ENCODE peak calls at places on chromosomes 5 and 9, in ten cellular contexts. I is upper lobe of right lung; D is Panc1; E is progenitor cell of endocrine pancreas; O is epithelial cell of esophagus; L is GM06990; T is OCI-LY7; X is GM12865; G is CD4-positive, alpha-beta T cell; K is body of pancreas. H is an unnamed sample.

GRCh38 chr5:75091597-75091996 is 39.2 kb upstream of the GCNT4 start:
- DNase-seq in I (no peak), D (no peak), E (no peak), O (peak), L (no peak), T (no peak), X (no peak), G (no peak), K (no peak), H (no peak)

GRCh38 chr5:153999995-154000394 is 38.7 kb downstream of the FAM114A2 start:
- DNase-seq in I (no peak), D (no peak), E (no peak), O (no peak), L (no peak), T (no peak), X (no peak), G (no peak), K (no peak), H (no peak)

GRCh38 chr5:181243020-181243520 is 636 bp downstream of the RACK1 start:
- DNase-seq in I (no peak), D (no peak), E (no peak), O (no peak), L (no peak), T (peak), X (no peak), G (no peak), K (no peak), H (no peak)

GRCh38 chr9:136588663-136589464 is 43.0 kb upstream of the NOTCH1 start:
- DNase-seq in I (no peak), D (no peak), E (no peak), O (no peak), L (no peak), T (no peak), X (no peak), G (no peak), K (no peak), H (no peak)

GRCh38 chr9:18905033-18905882 is 127.8 kb downstream of the SAXO1 start:
- DNase-seq in I (no peak), D (no peak), E (no peak), O (no peak), L (no peak), T (no peak), X (no peak), G (no peak), K (no peak), H (no peak)

GRCh38 chr9:85514256-85514655 is 227.5 kb downstream of the AGTPBP1 start:
- DNase-seq in I (no peak), D (no peak), E (no peak), O (peak), L (no peak), T (no peak), X (no peak), G (no peak), K (no peak), H (no peak)

GRCh38 chr5:2921651-2922050 is 170.2 kb upstream of the IRX2 start:
- DNase-seq in I (no peak), D (no peak), E (no peak), O (no peak), L (no peak), T (no peak), X (no peak), G (no peak), K (no peak), H (no peak)

GRCh38 chr5:116084231-116084630 is 594 bp upstream of the COMMD10 start:
- DNase-seq in I (no peak), D (no peak), E (no peak), O (peak), L (peak), T (peak), X (peak), G (peak), K (peak), H (peak)

GRCh38 chr5:134540747-134541733 is 15.6 kb downstream of the JADE2 start:
- DNase-seq in I (no peak), D (no peak), E (no peak), O (no peak), L (peak), T (no peak), X (peak), G (no peak), K (no peak), H (no peak)

GRCh38 chr5:136295914-136296313 is 69.4 kb downstream of the TRPC7 start:
- DNase-seq in I (no peak), D (no peak), E (no peak), O (no peak), L (no peak), T (no peak), X (no peak), G (no peak), K (no peak), H (no peak)

GRCh38 chr5:178293815-178294214 is 61.2 kb upstream of the PHYKPL start:
- DNase-seq in I (no peak), D (no peak), E (no peak), O (no peak), L (no peak), T (no peak), X (no peak), G (no peak), K (no peak), H (no peak)

GRCh38 chr5:30932611-30933010 is 260.9 kb upstream of the CDH6 start:
- DNase-seq in I (no peak), D (no peak), E (no peak), O (no peak), L (no peak), T (no peak), X (no peak), G (no peak), K (no peak), H (no peak)

GRCh38 chr5:136079195-136079985 is 50.6 kb downstream of the TGFBI start:
- DNase-seq in I (no peak), D (no peak), E (no peak), O (no peak), L (no peak), T (no peak), X (peak), G (no peak), K (no peak), H (no peak)

GRCh38 chr5:39801306-39801705 is 376.5 kb upstream of the DAB2 start:
- DNase-seq in I (no peak), D (no peak), E (no peak), O (peak), L (no peak), T (no peak), X (no peak), G (no peak), K (no peak), H (no peak)

GRCh38 chr9:126160067-126160853 is 166.4 kb upstream of the MVB12B start:
- DNase-seq in I (peak), D (no peak), E (no peak), O (no peak), L (no peak), T (no peak), X (no peak), G (no peak), K (no peak), H (no peak)

GRCh38 chr5:149409268-149409948 is 30.3 kb upstream of the IL17B start:
- DNase-seq in I (peak), D (no peak), E (no peak), O (no peak), L (no peak), T (no peak), X (no peak), G (no peak), K (no peak), H (no peak)

GRCh38 chr5:92627186-92627585 is 953.8 kb downstream of the NR2F1-AS1 start:
- DNase-seq in I (no peak), D (no peak), E (no peak), O (peak), L (no peak), T (no peak), X (no peak), G (no peak), K (no peak), H (no peak)

GRCh38 chr5:109485030-109485429 is 75.3 kb upstream of the PJA2 start:
- DNase-seq in I (peak), D (no peak), E (no peak), O (peak), L (no peak), T (no peak), X (no peak), G (no peak), K (peak), H (no peak)

GRCh38 chr9:94770344-94770743 is 43.8 kb downstream of the AOPEP start:
- DNase-seq in I (no peak), D (no peak), E (no peak), O (no peak), L (no peak), T (no peak), X (no peak), G (no peak), K (peak), H (no peak)

GRCh38 chr9:7320139-7320538 is 479.4 kb downstream of the DMAC1 start:
- DNase-seq in I (no peak), D (peak), E (no peak), O (peak), L (no peak), T (no peak), X (no peak), G (no peak), K (no peak), H (no peak)

GRCh38 chr9:129311638-129312037 is 133.6 kb upstream of the IER5L start:
- DNase-seq in I (peak), D (no peak), E (no peak), O (peak), L (no peak), T (no peak), X (no peak), G (no peak), K (no peak), H (no peak)

GRCh38 chr9:32671333-32671732 is 35.9 kb upstream of the TAF1L start:
- DNase-seq in I (no peak), D (no peak), E (no peak), O (no peak), L (no peak), T (no peak), X (no peak), G (no peak), K (no peak), H (no peak)

GRCh38 chr9:22469928-22470544 is 23.4 kb downstream of the DMRTA1 start:
- DNase-seq in I (no peak), D (no peak), E (peak), O (peak), L (no peak), T (peak), X (peak), G (no peak), K (peak), H (peak)

GRCh38 chr5:179438041-179438441 is 92.8 kb upstream of the ADAMTS2 start:
- DNase-seq in I (peak), D (no peak), E (no peak), O (no peak), L (no peak), T (no peak), X (no peak), G (no peak), K (no peak), H (no peak)

GRCh38 chr5:148949871-148950863 is 112.7 kb downstream of the SH3TC2 start:
- DNase-seq in I (peak), D (no peak), E (no peak), O (peak), L (no peak), T (no peak), X (no peak), G (no peak), K (no peak), H (no peak)

GRCh38 chr5:154482528-154483449 is 4.8 kb upstream of the HAND1 start:
- DNase-seq in I (no peak), D (no peak), E (no peak), O (no peak), L (no peak), T (no peak), X (no peak), G (no peak), K (peak), H (peak)

GRCh38 chr9:133825555-133826198 is 87.5 kb upstream of the SARDH start:
- DNase-seq in I (no peak), D (no peak), E (no peak), O (peak), L (no peak), T (no peak), X (no peak), G (no peak), K (no peak), H (no peak)

GRCh38 chr5:110768138-110768845 is 29.5 kb downstream of the SLC25A46 start:
- DNase-seq in I (no peak), D (no peak), E (no peak), O (peak), L (no peak), T (no peak), X (no peak), G (no peak), K (no peak), H (no peak)

GRCh38 chr9:78029601-78030552 is 1.7 kb downstream of the GNAQ start:
- DNase-seq in I (no peak), D (no peak), E (no peak), O (peak), L (no peak), T (no peak), X (no peak), G (no peak), K (peak), H (no peak)

GRCh38 chr5:138953370-138954256 is 78.5 kb upstream of the LRRTM2 start:
- DNase-seq in I (peak), D (no peak), E (no peak), O (peak), L (no peak), T (no peak), X (no peak), G (no peak), K (peak), H (no peak)

GRCh38 chr9:132857601-132858342 is 20.3 kb downstream of the AK8 start:
- DNase-seq in I (no peak), D (no peak), E (no peak), O (no peak), L (no peak), T (no peak), X (no peak), G (no peak), K (no peak), H (peak)

GRCh38 chr5:18281947-18282557 is 647.8 kb downstream of the TAF11L14 start:
- DNase-seq in I (no peak), D (peak), E (no peak), O (peak), L (no peak), T (peak), X (peak), G (no peak), K (no peak), H (no peak)
- TF ChIP-seq CTCF in I (peak), D (peak), E (peak), O (peak), L (peak), T (peak), X (peak), G (no peak), K (peak), H (peak)

DNA sequence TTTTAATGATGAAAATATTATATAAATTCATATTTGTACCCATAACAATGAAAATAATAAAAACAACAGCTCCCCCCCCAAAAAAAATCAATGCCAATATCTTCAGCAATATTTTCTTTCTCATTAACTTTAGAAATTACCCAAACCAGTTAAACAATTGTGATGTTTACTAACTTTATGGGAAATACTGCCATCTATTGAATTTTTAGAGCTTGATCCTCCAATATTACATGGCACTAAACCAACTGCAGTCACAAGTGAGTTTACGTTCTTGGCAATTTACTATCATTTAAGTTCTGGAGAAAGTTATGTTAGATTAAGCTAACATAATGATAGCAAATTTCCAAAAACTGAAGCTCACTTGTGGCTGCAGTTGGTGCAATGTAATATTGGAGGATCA is 379.6 kb downstream of the CDH18 start:
- DNase-seq in I (no peak), D (peak), E (no peak), O (peak), L (no peak), T (peak), X (no peak), G (no peak), K (no peak), H (no peak)
- TF ChIP-seq CTCF in I (peak), D (no peak), E (peak), O (peak), L (no peak), T (peak), X (no peak), G (no peak), K (peak), H (no peak)

GRCh38 chr5:86971034-86971511 is 296.6 kb upstream of the RASA1 start:
- DNase-seq in I (no peak), D (no peak), E (no peak), O (peak), L (no peak), T (peak), X (peak), G (no peak), K (no peak), H (no peak)

GRCh38 chr5:86964889-86965288 is 302.8 kb upstream of the RASA1 start:
- DNase-seq in I (no peak), D (no peak), E (no peak), O (no peak), L (no peak), T (no peak), X (no peak), G (no peak), K (no peak), H (no peak)

GRCh38 chr5:86968311-86968753 is 299.4 kb upstream of the RASA1 start:
- DNase-seq in I (no peak), D (peak), E (no peak), O (peak), L (no peak), T (peak), X (no peak), G (no peak), K (peak), H (no peak)
- TF ChIP-seq CTCF in I (peak), D (peak), E (peak), O (no peak), L (peak), T (peak), X (peak), G (peak), K (peak), H (no peak)

DNA sequence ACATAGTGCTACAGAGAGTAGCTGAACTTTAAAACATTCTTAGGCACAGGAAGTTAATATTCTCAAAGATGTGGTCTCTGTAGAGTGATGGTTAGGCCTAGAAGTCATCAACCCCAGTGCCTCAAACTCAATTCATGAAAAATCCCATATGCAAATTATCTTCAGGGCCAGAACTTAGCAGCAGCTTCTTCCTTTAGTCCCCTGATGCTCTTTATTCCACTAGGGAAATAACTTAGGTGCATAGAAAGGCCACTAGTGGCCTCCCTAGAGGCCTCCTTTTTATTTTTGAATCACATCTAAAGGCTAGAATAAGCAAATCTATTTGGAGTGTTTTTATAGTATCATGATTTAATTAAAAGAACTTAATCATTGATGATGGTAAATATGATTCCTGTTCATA is 88.3 kb downstream of the GIN1 start:
- DNase-seq in I (no peak), D (no peak), E (no peak), O (peak), L (no peak), T (no peak), X (no peak), G (no peak), K (no peak), H (no peak)
- TF ChIP-seq CTCF in I (peak), D (peak), E (peak), O (peak), L (peak), T (peak), X (no peak), G (no peak), K (peak), H (peak)

GRCh38 chr9:117552811-117553210 is 138.0 kb upstream of the ASTN2 start:
- DNase-seq in I (no peak), D (no peak), E (no peak), O (no peak), L (no peak), T (no peak), X (no peak), G (no peak), K (no peak), H (no peak)
- TF ChIP-seq CTCF in I (no peak), D (no peak), E (no peak), O (no peak), L (no peak), T (no peak), X (no peak), G (no peak), K (no peak), H (no peak)

DNA sequence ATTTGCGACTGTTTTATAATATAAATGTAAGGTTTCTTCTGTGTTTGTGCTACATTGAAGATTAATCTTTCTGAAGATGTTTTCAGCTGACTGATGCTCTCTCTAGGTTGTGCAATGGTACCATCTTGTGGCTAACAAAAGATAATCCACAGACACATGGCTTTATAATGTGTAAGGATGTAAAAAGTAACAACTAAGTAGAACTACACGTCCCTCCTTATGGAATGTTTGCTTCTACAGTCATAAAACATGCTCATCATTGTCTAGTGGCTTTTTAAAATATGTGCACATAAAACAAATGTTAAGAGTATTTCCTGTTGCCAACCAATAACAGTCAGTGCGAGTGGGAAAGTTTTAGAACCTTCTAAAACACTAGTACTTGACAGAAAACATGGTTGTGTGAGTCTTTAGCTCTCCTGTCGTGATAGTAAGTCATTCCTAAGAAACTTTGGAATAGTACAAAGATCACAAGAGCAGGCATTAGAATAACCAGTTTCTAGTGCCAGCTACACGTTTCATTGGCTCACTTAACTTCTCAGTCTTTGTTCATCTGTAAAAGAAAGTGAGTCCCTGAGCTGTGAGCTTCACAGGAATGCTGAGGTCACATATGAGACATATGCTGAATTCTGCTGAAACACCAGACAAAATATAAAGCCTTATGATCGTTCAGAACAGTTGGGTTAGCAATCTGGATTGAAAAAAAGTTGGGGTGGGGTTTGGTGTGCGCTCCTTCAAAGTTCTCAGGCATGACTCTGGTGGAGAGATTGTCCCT is 75.7 kb upstream of the GLIS3 start:
- DNase-seq in I (no peak), D (no peak), E (no peak), O (peak), L (no peak), T (no peak), X (peak), G (no peak), K (no peak), H (no peak)
- TF ChIP-seq CTCF in I (peak), D (peak), E (peak), O (peak), L (peak), T (peak), X (peak), G (no peak), K (peak), H (peak)

GRCh38 chr5:34053133-34053532 is 10.1 kb upstream of the C1QTNF3 start:
- DNase-seq in I (no peak), D (no peak), E (no peak), O (peak), L (no peak), T (no peak), X (no peak), G (no peak), K (no peak), H (no peak)

GRCh38 chr5:34048143-34048542 is 5.1 kb upstream of the C1QTNF3 start:
- DNase-seq in I (no peak), D (no peak), E (no peak), O (no peak), L (no peak), T (no peak), X (no peak), G (no peak), K (no peak), H (no peak)

GRCh38 chr5:34054330-34054729 is 11.3 kb upstream of the C1QTNF3 start:
- DNase-seq in I (no peak), D (no peak), E (no peak), O (no peak), L (no peak), T (no peak), X (no peak), G (no peak), K (no peak), H (no peak)

GRCh38 chr5:34053571-34054271 is 10.7 kb upstream of the C1QTNF3 start:
- DNase-seq in I (no peak), D (no peak), E (no peak), O (no peak), L (no peak), T (no peak), X (no peak), G (no peak), K (no peak), H (no peak)

GRCh38 chr5:34051374-34051980 is 8.5 kb upstream of the C1QTNF3 start:
- DNase-seq in I (no peak), D (no peak), E (no peak), O (no peak), L (no peak), T (no peak), X (no peak), G (no peak), K (no peak), H (no peak)
- TF ChIP-seq CTCF in I (no peak), D (no peak), E (no peak), O (no peak), L (no peak), T (no peak), X (no peak), G (no peak), K (no peak), H (no peak)

GRCh38 chr9:2597483-2597882 is 24.1 kb upstream of the VLDLR start:
- DNase-seq in I (no peak), D (no peak), E (no peak), O (no peak), L (no peak), T (no peak), X (no peak), G (no peak), K (no peak), H (no peak)
- TF ChIP-seq CTCF in I (no peak), D (no peak), E (no peak), O (no peak), L (no peak), T (no peak), X (no peak), G (no peak), K (no peak), H (no peak)

H was measured in nephron progenitor cell.